ENCODE peak calls at places on chromosomes 2 and 18, in five cellular contexts. F is sciatic nerve, W is hepatic stellate cell, V is left kidney, L is fibroblast of the aortic adventitia. A is an unnamed sample.

GRCh38 chr2:38505779-38506178 is 96.9 kb downstream of the HNRNPLL start:
- DNase-seq in F (peak), W (peak), V (no peak), L (peak), A (peak)

GRCh38 chr18:34773961-34774754 is 64.1 kb downstream of the DTNA start:
- DNase-seq in F (no peak), W (peak), V (no peak), L (peak), A (peak)

GRCh38 chr2:207767461-207768167 is 2.1 kb downstream of the FZD5 start:
- DNase-seq in F (peak), W (no peak), V (peak), L (no peak), A (no peak)

GRCh38 chr2:197092431-197092830 is 165.9 kb upstream of the PGAP1 start:
- DNase-seq in F (no peak), W (peak), V (peak), L (peak), A (peak)

GRCh38 chr2:23692901-23693605 is 233.9 kb downstream of the ATAD2B start:
- DNase-seq in F (no peak), W (no peak), V (no peak), L (no peak), A (no peak)

GRCh38 chr18:986071-986470 is 81.4 kb downstream of the ADCYAP1 start:
- DNase-seq in F (no peak), W (no peak), V (no peak), L (peak), A (no peak)

GRCh38 chr18:75139226-75139911 is 69.6 kb downstream of the PTGR3 start:
- DNase-seq in F (no peak), W (no peak), V (no peak), L (no peak), A (no peak)

GRCh38 chr2:5409925-5410360 is 282.2 kb upstream of the SOX11 start:
- DNase-seq in F (no peak), W (no peak), V (peak), L (no peak), A (no peak)

GRCh38 chr2:232478571-232479340 is 8.9 kb downstream of the ECEL1 start:
- DNase-seq in F (no peak), W (no peak), V (no peak), L (no peak), A (no peak)

GRCh38 chr18:13447621-13448020 is 229.1 kb downstream of the LDLRAD4 start:
- DNase-seq in F (no peak), W (peak), V (peak), L (peak), A (peak)

GRCh38 chr18:61988100-61988499 is 95.3 kb upstream of the RNF152 start:
- DNase-seq in F (no peak), W (no peak), V (peak), L (no peak), A (no peak)

GRCh38 chr18:47772374-47773248 is 157.8 kb downstream of the SMAD2 start:
- DNase-seq in F (peak), W (peak), V (peak), L (peak), A (peak)

GRCh38 chr2:169254774-169255173 is 107.6 kb downstream of the LRP2 start:
- DNase-seq in F (no peak), W (no peak), V (peak), L (no peak), A (no peak)

GRCh38 chr2:43225093-43225787 is 1.2 kb downstream of the ZFP36L2 start:
- DNase-seq in F (peak), W (peak), V (peak), L (peak), A (peak)

GRCh38 chr2:151771599-151772358 is 37.5 kb upstream of the NEB start:
- DNase-seq in F (no peak), W (no peak), V (no peak), L (peak), A (peak)

GRCh38 chr2:150480241-150480640 is 7.2 kb downstream of the RND3 start:
- DNase-seq in F (no peak), W (no peak), V (no peak), L (peak), A (peak)

GRCh38 chr18:6414118-6414722 is 491 bp downstream of the L3MBTL4 start:
- DNase-seq in F (peak), W (peak), V (peak), L (no peak), A (no peak)

GRCh38 chr2:124310671-124311070 is 285.6 kb downstream of the CNTNAP5 start:
- DNase-seq in F (no peak), W (no peak), V (no peak), L (no peak), A (no peak)

GRCh38 chr2:24972315-24972958 is 682 bp upstream of the DNAJC27 start:
- DNase-seq in F (peak), W (peak), V (peak), L (peak), A (peak)

GRCh38 chr18:59929621-59930295 is 30.0 kb downstream of the PMAIP1 start:
- DNase-seq in F (no peak), W (no peak), V (no peak), L (no peak), A (peak)

GRCh38 chr2:215498411-215498810 is 62.5 kb upstream of the FN1 start:
- DNase-seq in F (no peak), W (no peak), V (no peak), L (no peak), A (no peak)

GRCh38 chr2:206586609-206587008 is 55.7 kb upstream of the FAM237A start:
- DNase-seq in F (no peak), W (no peak), V (no peak), L (no peak), A (no peak)

GRCh38 chr2:181106229-181106628 is 125.8 kb downstream of the UBE2E3 start:
- DNase-seq in F (no peak), W (no peak), V (no peak), L (no peak), A (peak)

GRCh38 chr2:212021947-212022346 is 516.7 kb downstream of the ERBB4 start:
- DNase-seq in F (no peak), W (no peak), V (no peak), L (peak), A (peak)

GRCh38 chr2:33085646-33086045 is 138.9 kb downstream of the LTBP1 start:
- DNase-seq in F (no peak), W (no peak), V (no peak), L (peak), A (no peak)

GRCh38 chr2:160570386-160570785 is 76.8 kb upstream of the RBMS1 start:
- DNase-seq in F (no peak), W (no peak), V (no peak), L (no peak), A (no peak)

GRCh38 chr2:72291059-72291458 is 143.4 kb upstream of the CYP26B1 start:
- DNase-seq in F (no peak), W (no peak), V (no peak), L (peak), A (peak)

GRCh38 chr2:224869601-224870000 is 153.4 kb upstream of the CCDC195 start:
- DNase-seq in F (no peak), W (peak), V (no peak), L (peak), A (peak)

GRCh38 chr2:74333175-74333574 is 10.0 kb downstream of the SLC4A5 start:
- DNase-seq in F (no peak), W (peak), V (peak), L (peak), A (peak)

GRCh38 chr2:66875941-66876462 is 441.1 kb downstream of the MEIS1 start:
- DNase-seq in F (no peak), W (no peak), V (peak), L (no peak), A (no peak)

A was measured in LHCN-M2.